ENCODE peak calls at places on chromosomes 7 and 10, in ten cellular contexts. U is naive thymus-derived CD8-positive, alpha-beta T cell; P is H1; C is progenitor cell of endocrine pancreas; L is dorsolateral prefrontal cortex; N is upper lobe of left lung; X is NCI-H1092 treated with DMSO at 0.1 percent for 48 hours; F is hypothalamus; B is esophagus squamous epithelium; J is effector CD4-positive, alpha-beta T cell. A is an unnamed sample.

GRCh38 chr10:33116293-33116697 is 158.3 kb upstream of the ITGB1 start:
- DNase-seq in U (no peak), P (no peak), C (no peak), L (no peak), N (no peak), X (peak; percentile 32), F (no peak), B (no peak), J (no peak), A (no peak)

GRCh38 chr10:131031346-131031745 is 280.2 kb downstream of the TCERG1L start:
- DNase-seq in U (no peak), P (no peak), C (no peak), L (no peak), N (no peak), X (no peak), F (no peak), B (no peak), J (no peak), A (no peak)

GRCh38 chr7:112453505-112454171 is 3.4 kb downstream of the IFRD1 start:
- DNase-seq in U (no peak), P (no peak), C (no peak), L (no peak), N (no peak), X (no peak), F (no peak), B (no peak), J (no peak), A (no peak)

GRCh38 chr7:1665721-1666250 is 4.3 kb upstream of the ELFN1 start:
- DNase-seq in U (no peak), P (no peak), C (peak; percentile 25), L (peak; percentile 30), N (peak; percentile 87), X (no peak), F (no peak), B (no peak), J (no peak), A (peak; percentile 39)

GRCh38 chr7:440059-440749 is 79.4 kb downstream of the PDGFA start:
- DNase-seq in U (no peak), P (no peak), C (no peak), L (no peak), N (no peak), X (no peak), F (no peak), B (no peak), J (no peak), A (no peak)

GRCh38 chr7:101155303-101155702 is 1.0 kb downstream of the AP1S1 start:
- DNase-seq in U (no peak), P (no peak), C (no peak), L (no peak), N (no peak), X (no peak), F (no peak), B (no peak), J (no peak), A (no peak)

GRCh38 chr7:119219663-119220062 is 995.2 kb downstream of the ANKRD7 start:
- DNase-seq in U (no peak), P (no peak), C (no peak), L (no peak), N (no peak), X (no peak), F (no peak), B (no peak), J (no peak), A (no peak)

GRCh38 chr10:107548301-107548700 is 383.8 kb upstream of the SORCS1 start:
- DNase-seq in U (no peak), P (no peak), C (no peak), L (peak; percentile 65), N (no peak), X (no peak), F (no peak), B (no peak), J (no peak), A (no peak)

GRCh38 chr10:10396601-10397000 is 621.1 kb upstream of the CELF2 start:
- DNase-seq in U (no peak), P (no peak), C (no peak), L (no peak), N (no peak), X (no peak), F (no peak), B (no peak), J (no peak), A (no peak)

GRCh38 chr10:132587175-132587574 is 49.6 kb downstream of the INPP5A start:
- DNase-seq in U (no peak), P (no peak), C (no peak), L (no peak), N (no peak), X (no peak), F (no peak), B (no peak), J (no peak), A (no peak)

GRCh38 chr7:36931892-36932291 is 207.6 kb upstream of the AOAH start:
- DNase-seq in U (no peak), P (no peak), C (no peak), L (no peak), N (no peak), X (no peak), F (no peak), B (no peak), J (no peak), A (no peak)

GRCh38 chr10:15168296-15168780 is at the start of gene NMT2:
- DNase-seq in U (no peak), P (peak; percentile 47), C (peak; percentile 75), L (no peak), N (peak; percentile 96), X (peak; percentile 83), F (no peak), B (peak; percentile 60), J (no peak), A (peak; percentile 90)

GRCh38 chr10:99443483-99443882 is 13.1 kb upstream of the GOT1 start:
- DNase-seq in U (no peak), P (no peak), C (no peak), L (no peak), N (no peak), X (no peak), F (no peak), B (no peak), J (no peak), A (no peak)

GRCh38 chr7:108253275-108254044 is 123.3 kb upstream of the LAMB4 start:
- DNase-seq in U (no peak), P (no peak), C (no peak), L (no peak), N (no peak), X (peak; percentile 19), F (no peak), B (no peak), J (no peak), A (no peak)

GRCh38 chr7:142338633-142339501 is 81.0 kb upstream of the PRSS58 start:
- DNase-seq in U (no peak), P (peak; percentile 34), C (no peak), L (no peak), N (no peak), X (no peak), F (peak; percentile 28), B (no peak), J (peak; percentile 10), A (no peak)

GRCh38 chr10:124624456-124624855 is 119.7 kb downstream of the FAM53B start:
- DNase-seq in U (no peak), P (no peak), C (no peak), L (no peak), N (no peak), X (peak; percentile 52), F (no peak), B (no peak), J (no peak), A (no peak)

GRCh38 chr10:106614293-106614692 is 550.2 kb downstream of the SORCS1 start:
- DNase-seq in U (no peak), P (no peak), C (no peak), L (no peak), N (no peak), X (no peak), F (no peak), B (no peak), J (no peak), A (no peak)

GRCh38 chr10:67114945-67115344 is 189.1 kb downstream of the LRRTM3 start:
- DNase-seq in U (no peak), P (no peak), C (no peak), L (no peak), N (no peak), X (peak; percentile 18), F (no peak), B (no peak), J (no peak), A (no peak)

GRCh38 chr10:79357180-79357579 is 9.9 kb downstream of the PPIF start:
- DNase-seq in U (no peak), P (no peak), C (no peak), L (no peak), N (no peak), X (no peak), F (no peak), B (no peak), J (no peak), A (no peak)

A was measured in ureter.